ENCODE peak calls at places on chromosome 9, in six cellular contexts. M, V, N, G, Q and F are unnamed samples.
A peak's percentile ranks its signal among the peaks of the same experiment; 100 is the strongest.

GRCh38 chr9:123090198-123090896 is 56.9 kb downstream of the GPR21 start:
- DNase-seq in N (no peak), M (no peak), G (no peak), V (no peak), Q (no peak), F (no peak)

GRCh38 chr9:121299467-121300282 is 31.7 kb downstream of the GSN start:
- DNase-seq in N (no peak), M (peak; percentile 67), Q (peak; percentile 80), G (no peak), V (peak; percentile 90), F (no peak)

GRCh38 chr9:91197232-91198181 is 164.2 kb downstream of the AUH start:
- DNase-seq in V (no peak), M (peak; percentile 95), G (peak; percentile 85), N (peak; percentile 100), Q (no peak), F (peak; percentile 40)

GRCh38 chr9:134965421-134965820 is 47.7 kb upstream of the FCN1 start:
- DNase-seq in Q (peak; percentile 61), V (peak; percentile 21), G (no peak), M (no peak), N (no peak), F (no peak)

GRCh38 chr9:133443982-133444381 is 15.8 kb upstream of the CACFD1 start:
- DNase-seq in Q (no peak), N (no peak), G (no peak), M (no peak), V (no peak), F (no peak)

GRCh38 chr9:123434619-123435240 is 78.7 kb downstream of the CRB2 start:
- DNase-seq in G (no peak), M (no peak), Q (peak; percentile 36), V (no peak), N (no peak), F (peak; percentile 17)

GRCh38 chr9:71681104-71681707 is 87.1 kb downstream of the CEMIP2 start:
- DNase-seq in M (no peak), G (no peak), N (peak; percentile 26), Q (no peak), V (no peak), F (no peak)

GRCh38 chr9:132288956-132289355 is 65.8 kb downstream of the SETX start:
- DNase-seq in N (peak; percentile 47), Q (no peak), M (no peak), G (no peak), V (no peak), F (no peak)

GRCh38 chr9:80954521-80954920 is 734.8 kb downstream of the TLE1 start:
- DNase-seq in N (no peak), M (no peak), G (no peak), Q (no peak), V (no peak), F (no peak)

GRCh38 chr9:16744386-16744785 is 126.1 kb downstream of the BNC2 start:
- DNase-seq in G (no peak), V (no peak), Q (no peak), M (no peak), N (peak; percentile 61), F (no peak)

GRCh38 chr9:95116820-95117204 is 200.7 kb downstream of the FANCC start:
- DNase-seq in V (no peak), M (no peak), Q (no peak), G (no peak), N (no peak), F (no peak)

GRCh38 chr9:115594551-115594950 is 476.6 kb upstream of the TNC start:
- DNase-seq in V (no peak), Q (no peak), G (no peak), N (no peak), M (no peak), F (no peak)

GRCh38 chr9:138066049-138066448 is 188.5 kb downstream of the CACNA1B start:
- DNase-seq in N (no peak), V (peak; percentile 44), Q (peak; percentile 29), G (no peak), M (no peak), F (no peak)

GRCh38 chr9:72384710-72385475 is 19.9 kb upstream of the ZFAND5 start:
- DNase-seq in N (peak; percentile 25), Q (no peak), M (no peak), V (no peak), G (no peak), F (no peak)

GRCh38 chr9:22037954-22038690 is 29.0 kb upstream of the CDKN2B start:
- DNase-seq in V (no peak), Q (no peak), G (peak; percentile 33), N (peak; percentile 86), M (no peak), F (no peak)

DNA sequence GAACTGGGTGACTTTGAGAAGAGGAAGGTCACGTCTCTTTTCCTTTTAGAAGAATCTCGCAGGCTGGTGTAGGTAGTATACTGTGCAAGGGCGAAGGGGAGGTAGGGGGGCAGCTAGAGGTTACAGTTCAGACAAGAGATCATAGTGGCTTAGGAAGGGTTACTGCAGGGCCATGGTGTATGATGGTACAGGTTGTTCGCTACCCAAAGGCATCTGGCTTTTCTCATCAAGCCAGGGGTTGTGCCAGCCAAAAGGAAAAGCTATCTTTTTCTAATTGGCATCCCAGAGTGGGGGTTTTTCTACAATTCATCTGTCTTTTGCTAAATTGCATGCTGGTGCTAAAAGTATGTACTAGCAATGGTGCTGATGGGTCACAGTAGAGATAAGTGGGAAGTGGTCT is 22.8 kb downstream of the MAMDC2 start:
- DNase-seq in Q (no peak), M (no peak), N (no peak), G (no peak), V (no peak), F (no peak)
- TF ChIP-seq CTCF in Q (no peak), M (no peak), N (no peak), G (no peak), V (no peak), F (no peak)

DNA sequence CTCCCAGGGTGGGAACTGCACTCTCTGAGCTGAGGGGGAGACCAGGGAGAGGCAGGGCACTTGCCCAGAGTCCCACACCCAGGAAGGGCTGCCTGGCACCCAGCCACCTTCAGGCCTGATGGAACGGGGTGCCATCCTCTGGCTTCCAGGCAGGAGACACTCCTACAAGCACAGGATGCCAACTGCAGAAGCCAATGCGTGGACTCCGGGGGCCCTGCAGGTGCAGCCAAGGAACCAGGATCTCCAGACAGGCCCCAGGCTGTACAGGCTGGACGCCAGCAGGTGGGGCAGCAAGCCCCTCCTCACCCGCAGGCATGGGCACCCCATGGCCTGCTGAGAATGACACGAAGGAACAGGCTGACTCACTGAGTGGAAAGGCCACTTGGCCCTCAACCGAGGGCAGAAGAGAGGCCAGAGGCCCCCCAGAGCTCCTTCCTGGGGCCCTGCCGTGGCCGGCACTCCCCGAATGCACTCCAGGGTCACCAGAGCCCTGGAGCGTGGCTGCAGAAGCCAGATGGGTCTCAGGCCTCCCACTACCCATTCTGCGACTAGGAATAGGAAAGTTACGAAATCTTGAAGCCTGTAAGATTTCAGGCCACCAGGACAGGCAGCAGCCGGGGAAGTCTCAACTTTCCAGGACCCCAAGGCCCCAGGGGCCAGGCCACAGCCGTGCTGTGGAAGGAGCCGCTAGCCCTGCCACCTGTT is 15.7 kb downstream of the NACC2 start:
- DNase-seq in V (peak; percentile 63), M (no peak), G (no peak), N (peak; percentile 18), Q (no peak), F (no peak)
- H3K27ac ChIP-seq in V (no peak overlapping the region), M (no peak overlapping the region), G (no peak overlapping the region), N (no peak overlapping the region), Q (peak overlapping the region; percentile 11), F (no peak overlapping the region)

GRCh38 chr9:106035810-106036209 is 341.5 kb downstream of the TMEM38B start:
- DNase-seq in M (no peak), Q (no peak), N (no peak), G (no peak), V (no peak), F (no peak)

GRCh38 chr9:106038266-106039001 is 344.1 kb downstream of the TMEM38B start:
- DNase-seq in V (no peak), Q (no peak), M (no peak), G (no peak), N (no peak), F (no peak)

DNA sequence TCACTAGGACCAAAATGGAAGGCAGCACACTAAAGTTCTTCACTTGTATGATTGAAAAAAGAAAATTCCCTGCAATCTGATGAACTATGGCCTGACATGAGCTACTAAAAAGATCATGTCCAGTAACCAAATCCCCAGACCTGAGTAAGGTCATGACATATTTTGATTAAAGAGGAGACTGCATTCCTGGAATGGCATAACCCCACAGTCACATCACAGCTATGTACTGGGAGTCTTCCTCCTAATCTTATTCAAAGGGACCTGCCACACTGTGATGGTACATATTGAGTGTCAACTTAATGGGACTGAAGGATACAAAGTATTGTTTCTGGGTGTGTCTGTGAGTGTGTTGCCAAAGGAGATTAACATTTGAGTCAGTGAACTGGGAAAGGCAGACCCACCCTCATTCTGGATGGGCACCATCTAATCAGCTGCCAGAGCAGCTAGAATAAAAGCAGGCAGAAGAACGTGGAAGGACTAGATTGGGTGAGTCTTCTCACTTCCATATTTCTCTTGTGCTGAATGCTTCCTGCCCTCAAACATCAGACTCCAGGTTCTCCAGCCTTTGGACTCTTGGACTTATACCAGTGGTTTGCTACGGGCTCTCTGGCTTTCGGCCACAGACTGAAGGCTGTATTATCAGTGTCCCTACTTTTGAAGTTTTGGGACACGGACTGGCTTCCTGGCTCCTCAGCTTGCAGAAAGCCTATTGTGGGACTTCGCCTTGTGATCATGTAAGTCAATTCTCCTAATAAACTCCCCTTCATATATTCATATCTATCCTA is 345.0 kb downstream of the TMEM38B start:
- DNase-seq in V (no peak), M (no peak), Q (no peak), N (no peak), G (no peak), F (no peak)
- H3K4me3 ChIP-seq in V (no peak overlapping the region), M (no peak overlapping the region), Q (no peak overlapping the region), N (no peak overlapping the region), G (no peak overlapping the region), F (no peak overlapping the region)

GRCh38 chr9:128204858-128205257 is 1.7 kb downstream of the DNM1 start:
- DNase-seq in V (no peak), M (no peak), G (no peak), N (no peak), Q (no peak), F (no peak)

GRCh38 chr9:128205296-128205944 is 2.2 kb downstream of the DNM1 start:
- DNase-seq in G (no peak), N (no peak), V (no peak), Q (no peak), M (no peak), F (no peak)

GRCh38 chr9:128203024-128203841 is at the start of gene DNM1:
- DNase-seq in M (no peak), Q (peak; percentile 83), N (peak; percentile 55), V (peak; percentile 82), G (no peak), F (no peak)

GRCh38 chr9:128202648-128203023 is 543 bp upstream of the DNM1 start:
- DNase-seq in V (no peak), M (no peak), N (no peak), G (no peak), Q (no peak), F (no peak)

DNA sequence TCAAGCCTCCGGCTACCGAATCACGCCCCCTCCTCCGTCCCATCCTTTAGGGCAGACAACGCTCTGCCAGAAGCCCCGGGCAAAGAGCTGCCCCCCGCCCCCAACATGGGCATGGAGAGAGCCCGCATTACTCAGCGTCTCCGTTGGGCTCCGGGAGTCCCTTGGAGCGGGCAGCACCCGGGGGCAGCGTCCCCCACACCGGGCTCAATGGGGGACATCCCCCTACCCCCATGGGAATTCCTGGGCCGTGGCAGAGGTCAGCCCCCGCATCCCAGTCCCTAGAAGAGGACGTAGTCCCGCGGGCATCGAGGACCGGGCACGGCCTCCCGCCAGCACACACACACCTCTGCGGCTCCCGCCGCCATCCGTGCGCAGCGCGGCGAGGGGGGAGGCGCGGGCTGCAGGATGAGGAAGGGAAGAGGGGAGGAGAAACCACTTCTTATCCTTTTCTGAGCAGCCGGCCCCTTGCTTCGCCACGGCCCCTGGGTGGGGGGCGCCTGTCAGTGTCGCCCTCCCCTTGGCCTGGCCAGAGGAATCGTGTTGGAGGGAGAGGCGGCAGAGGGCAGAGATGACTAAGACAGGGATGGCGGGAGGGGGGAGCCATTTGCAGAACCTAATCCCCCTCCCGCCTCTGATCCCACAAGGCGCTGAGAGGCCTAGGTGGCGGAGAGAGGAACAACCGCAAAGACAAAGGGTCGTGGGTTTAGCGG is 818 bp downstream of the DNM1 start:
- DNase-seq in N (peak; percentile 26), G (no peak), V (no peak), M (no peak), Q (no peak), F (peak; percentile 60)
- TF ChIP-seq CTCF in N (no peak), G (no peak), V (no peak), M (no peak), Q (no peak), F (no peak)